ENCODE peak calls at places on chromosomes 1 and 21, in six cellular contexts. One of them, this sample, is unnamed.
A peak's percentile ranks its signal among the peaks of the same experiment; 100 is the strongest.

GRCh38 chr1:221439008-221439733 is 302.7 kb downstream of the DUSP10 start:
- DNase-seq in kidney epithelial cell: peak; percentile 91
- DNase-seq in neural progenitor cell: peak; percentile 9
- DNase-seq in right atrium auricular region: no peak
- DNase-seq in CD4-positive, alpha-beta T cell: no peak
- DNase-seq in PC-3: peak; percentile 96
- DNase-seq in this sample: no peak

GRCh38 chr1:114322726-114323125 is 169.1 kb upstream of the SYT6 start:
- DNase-seq in PC-3: no peak
- DNase-seq in kidney epithelial cell: no peak
- DNase-seq in CD4-positive, alpha-beta T cell: no peak
- DNase-seq in right atrium auricular region: no peak
- DNase-seq in neural progenitor cell: no peak
- DNase-seq in this sample: no peak

GRCh38 chr21:45078877-45079281 is 4.5 kb downstream of the ADARB1 start:
- DNase-seq in right atrium auricular region: no peak
- DNase-seq in neural progenitor cell: no peak
- DNase-seq in kidney epithelial cell: no peak
- DNase-seq in PC-3: no peak
- DNase-seq in CD4-positive, alpha-beta T cell: peak; percentile 50
- DNase-seq in this sample: no peak

GRCh38 chr1:119631433-119632102 is 16.5 kb downstream of the ZNF697 start:
- DNase-seq in right atrium auricular region: peak; percentile 87
- DNase-seq in CD4-positive, alpha-beta T cell: no peak
- DNase-seq in neural progenitor cell: peak; percentile 18
- DNase-seq in PC-3: peak; percentile 42
- DNase-seq in kidney epithelial cell: peak; percentile 80
- DNase-seq in this sample: peak; percentile 92

GRCh38 chr21:29293495-29293894 is 5.2 kb upstream of the BACH1 start:
- DNase-seq in neural progenitor cell: no peak
- DNase-seq in right atrium auricular region: no peak
- DNase-seq in CD4-positive, alpha-beta T cell: no peak
- DNase-seq in PC-3: no peak
- DNase-seq in kidney epithelial cell: no peak
- DNase-seq in this sample: no peak

GRCh38 chr1:55472784-55473183 is 257.6 kb upstream of the USP24 start:
- DNase-seq in PC-3: peak; percentile 87
- DNase-seq in CD4-positive, alpha-beta T cell: no peak
- DNase-seq in right atrium auricular region: no peak
- DNase-seq in neural progenitor cell: no peak
- DNase-seq in kidney epithelial cell: no peak
- DNase-seq in this sample: no peak

GRCh38 chr1:50422946-50423669 is at the start of gene DMRTA2:
- DNase-seq in CD4-positive, alpha-beta T cell: no peak
- DNase-seq in kidney epithelial cell: no peak
- DNase-seq in right atrium auricular region: no peak
- DNase-seq in neural progenitor cell: peak; percentile 97
- DNase-seq in PC-3: no peak
- DNase-seq in this sample: no peak

GRCh38 chr1:233908092-233908491 is 3.6 kb downstream of the SLC35F3 start:
- DNase-seq in right atrium auricular region: no peak
- DNase-seq in PC-3: peak; percentile 43
- DNase-seq in CD4-positive, alpha-beta T cell: no peak
- DNase-seq in kidney epithelial cell: no peak
- DNase-seq in neural progenitor cell: no peak
- DNase-seq in this sample: no peak

GRCh38 chr1:35557118-35557610 is at the start of gene KIAA0319L:
- DNase-seq in right atrium auricular region: no peak
- DNase-seq in CD4-positive, alpha-beta T cell: no peak
- DNase-seq in PC-3: peak; percentile 74
- DNase-seq in neural progenitor cell: peak; percentile 90
- DNase-seq in kidney epithelial cell: no peak
- DNase-seq in this sample: peak; percentile 83

GRCh38 chr1:228087771-228088251 is 5.3 kb downstream of the ARF1 start:
- DNase-seq in PC-3: peak; percentile 96
- DNase-seq in neural progenitor cell: no peak
- DNase-seq in kidney epithelial cell: peak; percentile 52
- DNase-seq in CD4-positive, alpha-beta T cell: no peak
- DNase-seq in right atrium auricular region: no peak
- DNase-seq in this sample: no peak

GRCh38 chr1:86741947-86742572 is 37.7 kb downstream of the SH3GLB1 start:
- DNase-seq in right atrium auricular region: no peak
- DNase-seq in PC-3: peak; percentile 66
- DNase-seq in neural progenitor cell: peak; percentile 30
- DNase-seq in CD4-positive, alpha-beta T cell: peak; percentile 17
- DNase-seq in kidney epithelial cell: no peak
- DNase-seq in this sample: no peak

GRCh38 chr1:55443175-55443933 is 228.2 kb upstream of the USP24 start:
- DNase-seq in PC-3: peak; percentile 91
- DNase-seq in CD4-positive, alpha-beta T cell: no peak
- DNase-seq in kidney epithelial cell: peak; percentile 90
- DNase-seq in neural progenitor cell: no peak
- DNase-seq in right atrium auricular region: peak; percentile 98
- DNase-seq in this sample: peak; percentile 94

GRCh38 chr1:160097911-160098851 is at the start of gene IGSF8:
- DNase-seq in kidney epithelial cell: no peak
- DNase-seq in right atrium auricular region: peak; percentile 83
- DNase-seq in neural progenitor cell: peak; percentile 34
- DNase-seq in CD4-positive, alpha-beta T cell: peak; percentile 95
- DNase-seq in PC-3: peak; percentile 76
- DNase-seq in this sample: peak; percentile 97

GRCh38 chr1:3548156-3548893 is 63.0 kb downstream of the MEGF6 start:
- DNase-seq in right atrium auricular region: no peak
- DNase-seq in PC-3: no peak
- DNase-seq in CD4-positive, alpha-beta T cell: no peak
- DNase-seq in kidney epithelial cell: no peak
- DNase-seq in neural progenitor cell: peak; percentile 31
- DNase-seq in this sample: no peak

GRCh38 chr1:38559180-38559874 is 300.2 kb downstream of the RRAGC start:
- DNase-seq in CD4-positive, alpha-beta T cell: peak; percentile 72
- DNase-seq in neural progenitor cell: no peak
- DNase-seq in kidney epithelial cell: no peak
- DNase-seq in PC-3: no peak
- DNase-seq in right atrium auricular region: no peak
- DNase-seq in this sample: no peak

GRCh38 chr1:180178511-180179161 is 24.0 kb downstream of the QSOX1 start:
- DNase-seq in kidney epithelial cell: no peak
- DNase-seq in right atrium auricular region: peak; percentile 74
- DNase-seq in CD4-positive, alpha-beta T cell: peak; percentile 62
- DNase-seq in PC-3: peak; percentile 65
- DNase-seq in neural progenitor cell: peak; percentile 75
- DNase-seq in this sample: no peak

GRCh38 chr1:93471911-93472310 is 24.0 kb downstream of the FNBP1L start:
- DNase-seq in PC-3: peak; percentile 93
- DNase-seq in CD4-positive, alpha-beta T cell: no peak
- DNase-seq in right atrium auricular region: no peak
- DNase-seq in neural progenitor cell: no peak
- DNase-seq in kidney epithelial cell: no peak
- DNase-seq in this sample: no peak

GRCh38 chr1:236143104-236143948 is 987 bp downstream of the GPR137B start:
- DNase-seq in PC-3: peak; percentile 9
- DNase-seq in CD4-positive, alpha-beta T cell: no peak
- DNase-seq in neural progenitor cell: peak; percentile 52
- DNase-seq in right atrium auricular region: no peak
- DNase-seq in kidney epithelial cell: no peak
- DNase-seq in this sample: no peak

GRCh38 chr1:67072749-67073148 is 18.8 kb upstream of the SLC35D1 start:
- DNase-seq in PC-3: no peak
- DNase-seq in kidney epithelial cell: no peak
- DNase-seq in neural progenitor cell: no peak
- DNase-seq in right atrium auricular region: no peak
- DNase-seq in CD4-positive, alpha-beta T cell: no peak
- DNase-seq in this sample: no peak

GRCh38 chr1:67077593-67077992 is 23.6 kb upstream of the SLC35D1 start:
- DNase-seq in kidney epithelial cell: no peak
- DNase-seq in CD4-positive, alpha-beta T cell: no peak
- DNase-seq in right atrium auricular region: no peak
- DNase-seq in neural progenitor cell: no peak
- DNase-seq in PC-3: no peak
- DNase-seq in this sample: no peak

GRCh38 chr1:67078291-67078690 is 24.3 kb upstream of the SLC35D1 start:
- DNase-seq in right atrium auricular region: no peak
- DNase-seq in CD4-positive, alpha-beta T cell: no peak
- DNase-seq in neural progenitor cell: no peak
- DNase-seq in PC-3: no peak
- DNase-seq in kidney epithelial cell: no peak
- DNase-seq in this sample: no peak
- H3K27me3 ChIP-seq in right atrium auricular region: no peaks in the 10 kb centered on the region
- H3K27me3 ChIP-seq in CD4-positive, alpha-beta T cell: no peaks in the 10 kb centered on the region
- H3K27me3 ChIP-seq in neural progenitor cell: no peaks in the 10 kb centered on the region
- H3K27me3 ChIP-seq in PC-3: no peaks in the 10 kb centered on the region
- H3K27me3 ChIP-seq in kidney epithelial cell: no peaks in the 10 kb centered on the region
- H3K27me3 ChIP-seq in this sample: no peaks in the 10 kb centered on the region

GRCh38 chr1:56644941-56645662 is at the start of gene PRKAA2:
- DNase-seq in right atrium auricular region: no peak
- DNase-seq in CD4-positive, alpha-beta T cell: no peak
- DNase-seq in neural progenitor cell: peak; percentile 88
- DNase-seq in PC-3: peak; percentile 52
- DNase-seq in kidney epithelial cell: no peak
- DNase-seq in this sample: no peak
- TF ChIP-seq CTCF in right atrium auricular region: no peak
- TF ChIP-seq CTCF in CD4-positive, alpha-beta T cell: no peak
- TF ChIP-seq CTCF in neural progenitor cell: no peak
- TF ChIP-seq CTCF in PC-3: no peak
- TF ChIP-seq CTCF in kidney epithelial cell: no peak
- TF ChIP-seq CTCF in this sample: no peak

DNA sequence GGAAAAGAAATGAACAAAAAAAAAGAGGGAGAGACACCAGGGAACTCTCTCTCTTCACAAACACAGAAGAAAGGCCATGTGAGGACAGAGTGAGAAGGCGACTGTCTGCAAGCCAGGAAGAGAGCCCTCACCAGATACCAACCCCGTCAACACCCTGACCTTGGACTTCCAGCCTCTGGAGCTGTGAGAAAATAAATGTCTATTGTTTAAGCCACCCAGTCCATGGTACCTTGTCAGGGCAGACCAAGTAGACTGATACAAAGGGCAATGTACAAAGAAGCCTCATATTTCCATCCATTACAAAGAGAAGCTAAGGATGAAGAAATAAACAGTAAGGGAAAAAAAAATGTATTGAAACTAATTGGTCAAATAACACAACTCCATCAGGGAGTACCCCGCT is 146.6 kb downstream of the ZNF281 start:
- DNase-seq in right atrium auricular region: no peak
- DNase-seq in neural progenitor cell: no peak
- DNase-seq in PC-3: no peak
- DNase-seq in kidney epithelial cell: no peak
- DNase-seq in CD4-positive, alpha-beta T cell: no peak
- DNase-seq in this sample: no peak
- H3K27me3 ChIP-seq in right atrium auricular region: no peaks in the 10 kb centered on the region
- H3K27me3 ChIP-seq in neural progenitor cell: no peaks in the 10 kb centered on the region
- H3K27me3 ChIP-seq in PC-3: no peaks in the 10 kb centered on the region
- H3K27me3 ChIP-seq in kidney epithelial cell: no peaks in the 10 kb centered on the region
- H3K27me3 ChIP-seq in CD4-positive, alpha-beta T cell: no peaks in the 10 kb centered on the region
- H3K27me3 ChIP-seq in this sample: peaks cover 4% of the 10 kb centered on the region

DNA sequence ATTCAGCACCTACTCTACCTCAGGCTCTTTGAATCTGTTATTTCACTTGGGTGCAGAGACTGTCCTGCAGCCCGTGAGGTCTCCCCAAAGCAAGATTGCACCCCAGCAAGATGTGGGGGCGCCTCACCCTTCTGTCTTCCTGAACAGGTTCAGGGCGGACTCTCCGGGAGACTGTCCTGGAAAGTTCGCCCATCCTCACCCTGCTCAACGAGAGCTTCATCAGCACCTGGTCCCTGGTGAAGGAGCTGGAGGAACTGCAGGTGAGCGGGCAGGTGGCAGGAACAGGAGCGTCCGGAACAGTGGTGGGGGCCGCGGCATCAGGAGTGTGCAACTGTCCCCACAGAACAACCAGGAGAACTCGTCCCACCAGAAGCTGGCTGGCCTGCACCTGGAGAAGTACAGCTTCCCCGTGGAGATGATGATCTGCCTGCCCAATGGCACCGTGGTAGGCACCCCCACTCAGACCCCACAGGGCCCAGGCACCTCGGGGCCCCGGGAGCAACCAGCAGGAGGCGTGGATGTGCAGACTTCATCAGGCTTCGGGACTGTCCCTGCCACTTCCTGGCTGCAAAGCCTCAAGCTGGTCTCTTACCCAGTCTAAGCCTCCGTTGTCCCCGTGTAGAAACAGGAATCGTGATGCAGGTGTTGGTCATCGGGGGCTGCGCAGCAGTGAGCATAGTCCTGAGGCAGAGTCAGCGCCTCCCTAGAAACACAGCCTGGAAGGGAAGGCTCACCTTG is 5.9 kb upstream of the MTFR1L start:
- DNase-seq in right atrium auricular region: no peak
- DNase-seq in PC-3: no peak
- DNase-seq in kidney epithelial cell: no peak
- DNase-seq in CD4-positive, alpha-beta T cell: no peak
- DNase-seq in neural progenitor cell: no peak
- DNase-seq in this sample: peak; percentile 74
- TF ChIP-seq CTCF in right atrium auricular region: no peak
- TF ChIP-seq CTCF in PC-3: no peak
- TF ChIP-seq CTCF in kidney epithelial cell: no peak
- TF ChIP-seq CTCF in CD4-positive, alpha-beta T cell: no peak
- TF ChIP-seq CTCF in neural progenitor cell: no peak
- TF ChIP-seq CTCF in this sample: no peak

GRCh38 chr1:46530311-46530710 is 21.1 kb downstream of the KNCN start:
- DNase-seq in right atrium auricular region: no peak
- DNase-seq in neural progenitor cell: no peak
- DNase-seq in PC-3: no peak
- DNase-seq in CD4-positive, alpha-beta T cell: no peak
- DNase-seq in kidney epithelial cell: no peak
- DNase-seq in this sample: no peak
- H3K27me3 ChIP-seq in right atrium auricular region: no peaks in the 10 kb centered on the region
- H3K27me3 ChIP-seq in neural progenitor cell: peaks cover 100% of the 10 kb centered on the region
- H3K27me3 ChIP-seq in PC-3: no peaks in the 10 kb centered on the region
- H3K27me3 ChIP-seq in CD4-positive, alpha-beta T cell: peaks cover 13% of the 10 kb centered on the region
- H3K27me3 ChIP-seq in kidney epithelial cell: peaks cover 53% of the 10 kb centered on the region
- H3K27me3 ChIP-seq in this sample: peaks cover 33% of the 10 kb centered on the region

This sample was measured in suprapubic skin.